ENCODE peak calls at places on chromosome X, in five cellular contexts. X is vagina; S is colonic mucosa; T is endodermal cell; J is CD8-positive, alpha-beta T cell. B is an unnamed sample.

GRCh38 chrX:1466971-1467561 is 14.4 kb upstream of the ASMTL start:
- DNase-seq in T (peak), S (peak), X (peak), J (peak), B (peak)

GRCh38 chrX:23840674-23841073 is 57.7 kb downstream of the SAT1 start:
- DNase-seq in S (peak), X (no peak), T (no peak), J (no peak), B (no peak)

GRCh38 chrX:120452131-120452530 is 17.0 kb downstream of the LAMP2 start:
- DNase-seq in T (peak), X (no peak), J (no peak), S (no peak), B (no peak)

GRCh38 chrX:1249101-1249887 is 19.3 kb upstream of the CSF2RA start:
- DNase-seq in J (peak), X (no peak), S (peak), T (peak), B (peak)

GRCh38 chrX:35046646-35047231 is 104.1 kb downstream of the FAM47B start:
- DNase-seq in S (no peak), T (no peak), X (no peak), J (no peak), B (no peak)

GRCh38 chrX:25536307-25536970 is 520.7 kb upstream of the ARX start:
- DNase-seq in X (no peak), S (no peak), T (no peak), J (no peak), B (no peak)

GRCh38 chrX:41580423-41581064 is 108.2 kb upstream of the GPR34 start:
- DNase-seq in J (no peak), S (no peak), X (no peak), T (no peak), B (no peak)

GRCh38 chrX:153792368-153792767 is 1.8 kb downstream of the IDH3G start:
- DNase-seq in J (no peak), X (no peak), T (no peak), S (no peak), B (no peak)

GRCh38 chrX:134908235-134908834 is 82.5 kb upstream of the SMIM10 start:
- DNase-seq in S (no peak), X (peak), J (no peak), T (no peak), B (peak)

GRCh38 chrX:110418857-110419249 is 60.2 kb downstream of the RTL9 start:
- DNase-seq in T (no peak), X (no peak), S (no peak), J (no peak), B (no peak)

GRCh38 chrX:119539872-119540271 is 25.3 kb downstream of the STEEP1 start:
- DNase-seq in T (peak), J (no peak), S (no peak), X (no peak), B (no peak)

GRCh38 chrX:108439434-108439883 is at the start of gene COL4A5:
- DNase-seq in T (peak), X (peak), S (no peak), J (no peak), B (no peak)
- H3K27ac ChIP-seq in T (peak), X (peak), S (no peak), J (no peak), B (no peak)

DNA sequence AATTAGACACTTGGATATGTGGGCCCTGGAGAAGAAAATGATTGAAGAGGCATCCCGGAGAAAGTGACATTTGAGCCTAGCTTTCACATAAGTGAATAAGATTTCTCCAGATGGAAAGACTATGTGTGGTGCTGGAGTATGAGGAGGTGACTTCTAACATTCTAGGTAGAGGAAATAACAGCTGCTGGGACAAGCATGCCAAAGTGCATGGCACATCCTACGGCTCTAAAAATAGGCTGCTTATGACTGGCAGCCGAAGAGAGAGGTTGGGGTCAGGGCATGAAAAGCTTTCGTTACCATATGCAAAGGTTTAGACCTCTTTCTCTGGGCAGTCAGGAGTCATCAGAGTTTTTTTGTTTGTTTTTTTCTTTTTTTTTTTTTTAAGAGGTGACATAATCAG is 142.0 kb downstream of the SOX3 start:
- DNase-seq in T (no peak), S (no peak), J (no peak), X (no peak), B (no peak)
- H3K4me3 ChIP-seq in T (no peak), S (no peak), J (no peak), X (no peak), B (no peak)

GRCh38 chrX:70480660-70481018 is 36.0 kb downstream of the DLG3 start:
- DNase-seq in S (no peak), T (no peak), J (no peak), X (no peak), B (no peak)

GRCh38 chrX:70481871-70482270 is 37.2 kb downstream of the DLG3 start:
- DNase-seq in T (no peak), X (no peak), S (no peak), J (no peak), B (no peak)

GRCh38 chrX:70482300-70482699 is 37.7 kb downstream of the DLG3 start:
- DNase-seq in T (no peak), J (no peak), X (no peak), S (no peak), B (no peak)

GRCh38 chrX:70479970-70480659 is 35.5 kb downstream of the DLG3 start:
- DNase-seq in J (no peak), X (no peak), S (peak), T (peak), B (no peak)

DNA sequence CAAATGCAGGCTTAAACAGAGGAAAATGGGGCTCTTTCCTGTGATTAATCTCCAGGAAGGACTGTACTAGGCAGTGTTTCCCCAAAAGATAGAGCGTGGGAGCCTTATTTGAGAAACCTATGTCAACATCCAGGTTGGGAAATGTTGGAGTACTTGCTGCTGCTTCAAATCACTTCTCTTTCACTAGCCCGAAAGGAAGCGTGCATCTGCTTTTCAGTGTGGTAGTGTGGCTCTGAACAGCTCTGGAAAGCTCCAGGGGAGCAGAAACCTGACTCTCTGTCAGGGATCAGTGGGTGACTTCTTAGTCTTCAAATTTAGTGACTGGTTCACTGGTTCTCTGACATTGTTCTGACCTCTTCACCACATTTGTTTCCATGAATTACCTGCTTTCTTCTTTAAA is 36.8 kb downstream of the DLG3 start:
- DNase-seq in T (no peak), S (no peak), X (no peak), J (no peak), B (no peak)
- H3K27ac ChIP-seq in T (no peak), S (peak), X (no peak), J (no peak), B (no peak)

DNA sequence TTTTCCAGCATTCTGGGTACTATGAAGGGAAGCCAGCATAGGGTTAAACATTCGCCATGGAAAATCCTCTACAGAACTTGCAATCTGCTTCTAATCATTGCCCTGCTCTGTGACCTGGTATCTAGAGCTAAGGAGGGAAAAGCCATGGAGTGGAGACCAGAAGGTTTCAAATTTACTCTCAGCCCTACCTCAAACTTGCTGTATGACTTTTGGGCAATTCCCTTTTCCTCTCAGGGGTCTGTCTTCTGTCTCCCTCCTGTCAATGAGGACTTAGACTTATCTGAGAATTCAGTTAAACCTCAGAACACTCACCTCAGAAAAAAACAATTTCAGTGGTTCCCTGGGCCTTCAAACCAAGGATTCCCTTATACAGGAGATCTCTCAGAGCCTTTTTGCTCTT is 29.1 kb downstream of the ARHGEF9 start:
- DNase-seq in T (no peak), X (no peak), S (no peak), J (no peak), B (no peak)
- H3K4me3 ChIP-seq in T (peak), X (no peak), S (no peak), J (no peak), B (no peak)

DNA sequence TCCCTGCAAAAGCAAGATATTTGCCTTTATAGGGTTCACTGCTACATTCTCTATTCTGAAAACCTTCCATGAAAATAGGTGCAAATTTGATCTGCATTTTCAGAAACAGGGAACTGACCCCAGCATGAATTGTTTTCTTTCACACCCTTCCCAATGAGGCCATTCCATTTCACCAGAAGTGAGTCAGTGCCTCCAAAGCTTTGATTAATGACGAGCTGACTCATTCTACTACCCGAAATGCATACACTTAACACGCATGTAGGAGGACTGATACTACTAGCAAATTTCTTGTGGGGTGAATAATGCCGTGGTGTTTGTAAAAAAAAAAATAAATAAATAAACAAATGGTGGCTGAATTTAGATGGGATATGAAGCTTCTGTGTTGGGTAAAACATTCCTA is 146.9 kb upstream of the FGF13 start:
- DNase-seq in T (no peak), X (no peak), J (no peak), S (no peak), B (no peak)
- H3K27ac ChIP-seq in T (no peak), X (no peak), J (no peak), S (no peak), B (no peak)

GRCh38 chrX:140767646-140768045 is 58.1 kb downstream of the LINC00632 start:
- DNase-seq in X (no peak), J (no peak), S (no peak), T (no peak), B (no peak)

GRCh38 chrX:140762061-140762460 is 52.5 kb downstream of the LINC00632 start:
- DNase-seq in T (peak), J (no peak), X (no peak), S (peak), B (peak)

GRCh38 chrX:140764401-140764919 is 54.9 kb downstream of the LINC00632 start:
- DNase-seq in T (peak), J (no peak), X (no peak), S (no peak), B (no peak)

GRCh38 chrX:140765043-140765784 is 55.7 kb downstream of the LINC00632 start:
- DNase-seq in S (no peak), J (no peak), T (peak), X (no peak), B (no peak)

GRCh38 chrX:140766024-140766611 is 56.6 kb downstream of the LINC00632 start:
- DNase-seq in J (peak), T (peak), S (peak), X (no peak), B (peak)
- H3K4me3 ChIP-seq in J (no peak), T (peak), S (no peak), X (no peak), B (no peak)

B was measured in CD4-positive, alpha-beta memory T cell.